ENCODE peak calls at places on chromosomes 5 and 9, in nine cellular contexts. Y is T follicular helper cell; K is AG20443; E is foreskin melanocyte; U is mammary epithelial cell; L is heart left ventricle; A is iPS DF 19.7; W is activated B cell treated with CpG ODN at 0.5 μM for 24 hours; Z is stimulated activated CD8-positive, alpha-beta memory T cell treated with anti-CD3 and anti-CD28 coated beads, Interleukin-4, amount 100 ng/mL, for 24 hours. O is an unnamed sample.

GRCh38 chr5:165309446-165309845 is 1804.0 kb downstream of the MAT2B start:
- DNase-seq in Y (no peak), K (no peak), L (no peak), E (no peak), Z (no peak), W (no peak), A (no peak), U (peak; percentile 71), O (no peak)

GRCh38 chr9:122900791-122901190 is 4.4 kb downstream of the RC3H2 start:
- DNase-seq in E (no peak), U (no peak), W (no peak), L (no peak), K (no peak), A (no peak), Z (no peak), Y (no peak), O (peak; percentile 59)

GRCh38 chr5:91189480-91190332 is 193.4 kb downstream of the ARRDC3 start:
- DNase-seq in W (no peak), U (peak; percentile 52), E (no peak), L (peak; percentile 50), A (no peak), K (peak; percentile 81), Z (no peak), Y (no peak), O (no peak)

GRCh38 chr5:112576298-112576925 is 157.3 kb upstream of the EPB41L4A start:
- DNase-seq in A (no peak), Z (no peak), K (peak; percentile 26), W (no peak), E (no peak), U (no peak), L (peak; percentile 35), Y (no peak), O (no peak)

GRCh38 chr9:16044116-16044881 is 491.5 kb downstream of the CCDC171 start:
- DNase-seq in K (no peak), L (no peak), Y (no peak), Z (no peak), A (no peak), W (no peak), E (no peak), U (no peak), O (no peak)

GRCh38 chr5:56827043-56827442 is 11.7 kb downstream of the MAP3K1 start:
- DNase-seq in E (no peak), Y (no peak), W (no peak), K (peak; percentile 16), U (peak; percentile 30), A (no peak), Z (no peak), L (no peak), O (peak; percentile 24)

GRCh38 chr5:77935516-77936364 is 159.6 kb upstream of the TBCA start:
- DNase-seq in A (no peak), E (peak; percentile 29), U (no peak), K (peak; percentile 18), W (no peak), Y (no peak), Z (no peak), L (no peak), O (peak; percentile 81)

GRCh38 chr5:116419258-116419657 is 155.4 kb downstream of the SEMA6A start:
- DNase-seq in W (no peak), A (no peak), Z (no peak), Y (no peak), U (no peak), K (no peak), L (no peak), E (no peak), O (no peak)

GRCh38 chr5:142399899-142400298 is 75.1 kb upstream of the SPRY4 start:
- DNase-seq in L (no peak), K (no peak), A (no peak), W (no peak), U (peak; percentile 11), Z (no peak), Y (no peak), E (no peak), O (no peak)

GRCh38 chr5:143554194-143554717 is 150.8 kb upstream of the NR3C1 start:
- DNase-seq in A (no peak), L (no peak), W (no peak), K (peak; percentile 85), E (no peak), Y (no peak), U (peak; percentile 97), Z (no peak), O (no peak)

GRCh38 chr5:76527685-76528161 is 95.5 kb downstream of the F2RL2 start:
- DNase-seq in E (no peak), Z (no peak), L (no peak), U (peak; percentile 55), W (no peak), K (no peak), A (no peak), Y (no peak), O (no peak)

GRCh38 chr5:69138796-69139195 is 28.2 kb upstream of the CCNB1 start:
- DNase-seq in Z (no peak), Y (no peak), E (no peak), K (no peak), A (no peak), U (no peak), W (no peak), L (no peak), O (no peak)

GRCh38 chr9:129177443-129177790 is 644 bp downstream of the IER5L start:
- DNase-seq in Y (no peak), W (peak; percentile 65), E (no peak), U (no peak), L (no peak), K (peak; percentile 44), Z (no peak), A (no peak), O (no peak)

GRCh38 chr5:172881691-172882370 is 47.8 kb downstream of the ERGIC1 start:
- DNase-seq in K (peak; percentile 55), A (no peak), E (peak; percentile 24), U (no peak), L (no peak), Y (no peak), W (no peak), Z (peak; percentile 7), O (no peak)

GRCh38 chr5:132475531-132475930 is 15.0 kb downstream of the IRF1 start:
- DNase-seq in W (no peak), A (no peak), K (no peak), Y (no peak), E (no peak), L (no peak), U (no peak), Z (no peak), O (no peak)

GRCh38 chr5:39461007-39461682 is 36.4 kb upstream of the DAB2 start:
- DNase-seq in L (peak; percentile 28), Y (no peak), A (no peak), K (no peak), E (no peak), U (no peak), W (no peak), Z (no peak), O (peak; percentile 23)

GRCh38 chr9:95008151-95008771 is 281.8 kb downstream of the AOPEP start:
- DNase-seq in L (no peak), Z (no peak), Y (no peak), K (no peak), U (peak; percentile 53), A (no peak), W (no peak), E (no peak), O (no peak)

GRCh38 chr9:137275203-137275936 is 2.2 kb upstream of the TOR4A start:
- DNase-seq in W (no peak), L (peak; percentile 6), A (no peak), U (no peak), Z (no peak), E (no peak), K (no peak), Y (no peak), O (no peak)

GRCh38 chr5:44387911-44388310 is 1.3 kb downstream of the FGF10 start:
- DNase-seq in Z (no peak), U (no peak), Y (no peak), A (no peak), L (peak; percentile 5), W (no peak), K (no peak), E (no peak), O (no peak)

GRCh38 chr9:92164490-92164889 is 49.3 kb upstream of the SPTLC1 start:
- DNase-seq in E (no peak), A (no peak), W (no peak), K (no peak), Y (no peak), L (no peak), Z (no peak), U (no peak), O (no peak)

GRCh38 chr5:36496471-36496870 is 109.9 kb upstream of the SLC1A3 start:
- DNase-seq in U (no peak), Y (no peak), K (no peak), L (no peak), E (no peak), A (no peak), W (no peak), Z (no peak), O (no peak)

GRCh38 chr9:90099262-90099982 is 494.6 kb downstream of the GADD45G start:
- DNase-seq in L (no peak), U (peak; percentile 25), K (peak; percentile 37), W (no peak), A (no peak), Z (no peak), E (no peak), Y (no peak), O (peak; percentile 25)

GRCh38 chr9:89498845-89499480 is 1.1 kb upstream of the SEMA4D start:
- DNase-seq in K (no peak), U (no peak), E (no peak), A (no peak), L (no peak), Z (no peak), W (peak; percentile 35), Y (no peak), O (peak; percentile 59)

GRCh38 chr5:87551807-87552377 is 139.2 kb upstream of the CCNH start:
- DNase-seq in U (no peak), Y (no peak), L (no peak), Z (no peak), E (no peak), A (no peak), K (no peak), W (no peak), O (no peak)

GRCh38 chr9:129333961-129334743 is 156.1 kb upstream of the IER5L start:
- DNase-seq in U (peak; percentile 97), W (no peak), Y (no peak), Z (no peak), A (peak; percentile 97), K (peak; percentile 95), L (peak; percentile 92), E (peak; percentile 77), O (no peak)

GRCh38 chr5:179243333-179243732 is 101.9 kb downstream of the ADAMTS2 start:
- DNase-seq in U (no peak), K (peak; percentile 75), E (peak; percentile 61), Y (no peak), L (no peak), W (no peak), Z (no peak), A (no peak), O (no peak)

GRCh38 chr5:67897431-67897830 is 318.1 kb upstream of the PIK3R1 start:
- DNase-seq in W (no peak), U (peak; percentile 68), A (no peak), Y (no peak), Z (no peak), K (no peak), L (no peak), E (peak; percentile 89), O (no peak)

GRCh38 chr9:31030741-31031202 is 1353.7 kb upstream of the ACO1 start:
- DNase-seq in E (peak; percentile 66), W (no peak), Y (no peak), Z (no peak), U (peak; percentile 11), K (no peak), A (peak; percentile 64), L (no peak), O (no peak)

GRCh38 chr5:71887680-71888079 is 168.6 kb downstream of the CARTPT start:
- DNase-seq in E (peak; percentile 35), Y (no peak), Z (no peak), A (peak; percentile 59), U (peak; percentile 76), K (peak; percentile 51), W (no peak), L (no peak), O (peak; percentile 91)

GRCh38 chr9:102985162-102985900 is 9.8 kb upstream of the CYLC2 start:
- DNase-seq in E (no peak), A (no peak), W (no peak), Y (no peak), Z (no peak), L (no peak), U (no peak), K (no peak), O (no peak)

GRCh38 chr9:83047839-83048775 is 14.8 kb downstream of the RASEF start:
- DNase-seq in L (peak; percentile 43), A (no peak), Y (no peak), K (no peak), E (peak; percentile 64), Z (no peak), U (peak; percentile 78), W (no peak), O (no peak)

O was measured in NAMALWA.